ENCODE peak calls at places on chromosomes 6 and 20, in eight cellular contexts. G, X, K, S, B, F, U and T are unnamed samples.

GRCh38 chr6:84346372-84346771 is 118.9 kb upstream of the CEP162 start:
- DNase-seq in G (no peak), X (no peak), K (no peak), S (no peak), B (no peak), F (no peak), U (no peak), T (peak; percentile 9)

GRCh38 chr6:155126727-155127439 is 131.8 kb downstream of the TIAM2 start:
- DNase-seq in G (no peak), X (no peak), K (no peak), S (no peak), B (no peak), F (peak; percentile 36), U (no peak), T (peak; percentile 67)

GRCh38 chr6:49692534-49692933 is 20.8 kb downstream of the CRISP2 start:
- DNase-seq in G (no peak), X (no peak), K (no peak), S (no peak), B (no peak), F (no peak), U (no peak), T (no peak)

GRCh38 chr6:24402697-24403500 is at the start of gene MRS2:
- DNase-seq in G (peak; percentile 94), X (peak; percentile 81), K (peak; percentile 45), S (peak; percentile 74), B (peak; percentile 92), F (peak; percentile 91), U (peak; percentile 53), T (peak; percentile 78)

GRCh38 chr20:50273601-50274491 is 83.2 kb downstream of the CEBPB start:
- DNase-seq in G (peak; percentile 37), X (no peak), K (no peak), S (no peak), B (no peak), F (no peak), U (no peak), T (no peak)

GRCh38 chr20:51074062-51074461 is 51.2 kb upstream of the KCNG1 start:
- DNase-seq in G (no peak), X (no peak), K (no peak), S (no peak), B (no peak), F (no peak), U (no peak), T (no peak)

GRCh38 chr20:17822039-17822438 is 122.3 kb downstream of the BANF2 start:
- DNase-seq in G (no peak), X (no peak), K (no peak), S (peak; percentile 69), B (no peak), F (no peak), U (no peak), T (peak; percentile 89)

GRCh38 chr6:1335367-1336037 is 23.6 kb downstream of the FOXQ1 start:
- DNase-seq in G (peak; percentile 59), X (no peak), K (no peak), S (no peak), B (no peak), F (no peak), U (no peak), T (peak; percentile 71)

GRCh38 chr20:46621492-46621891 is 29.8 kb downstream of the SLC13A3 start:
- DNase-seq in G (no peak), X (no peak), K (no peak), S (no peak), B (no peak), F (no peak), U (no peak), T (peak; percentile 55)

GRCh38 chr20:48760403-48760889 is 67.4 kb downstream of the PREX1 start:
- DNase-seq in G (no peak), X (peak; percentile 82), K (no peak), S (no peak), B (no peak), F (peak; percentile 64), U (peak; percentile 28), T (peak; percentile 57)

GRCh38 chr20:17536944-17537444 is 5.8 kb upstream of the BFSP1 start:
- DNase-seq in G (peak; percentile 55), X (peak; percentile 67), K (no peak), S (peak; percentile 82), B (no peak), F (peak; percentile 73), U (peak; percentile 26), T (peak; percentile 87)

GRCh38 chr6:167129159-167129558 is 6.3 kb downstream of the CCR6 start:
- DNase-seq in G (no peak), X (no peak), K (no peak), S (no peak), B (no peak), F (no peak), U (no peak), T (no peak)

GRCh38 chr6:37535701-37536461 is 36.2 kb upstream of the CCDC167 start:
- DNase-seq in G (peak; percentile 36), X (no peak), K (no peak), S (no peak), B (no peak), F (peak; percentile 68), U (no peak), T (no peak)

GRCh38 chr6:18432180-18432579 is 45.0 kb downstream of the RNF144B start:
- DNase-seq in G (no peak), X (no peak), K (no peak), S (no peak), B (no peak), F (no peak), U (no peak), T (peak; percentile 33)

GRCh38 chr20:46998497-46999190 is 104.0 kb downstream of the EYA2 start:
- DNase-seq in G (no peak), X (no peak), K (no peak), S (no peak), B (no peak), F (no peak), U (no peak), T (no peak)

GRCh38 chr20:409697-410559 is 1.8 kb downstream of the RBCK1 start:
- DNase-seq in G (peak; percentile 69), X (no peak), K (no peak), S (no peak), B (no peak), F (no peak), U (no peak), T (no peak)

GRCh38 chr6:169669147-169669546 is 32.7 kb downstream of the WDR27 start:
- DNase-seq in G (no peak), X (no peak), K (no peak), S (no peak), B (no peak), F (no peak), U (no peak), T (peak; percentile 20)

GRCh38 chr20:34971038-34971872 is 15.6 kb downstream of the MYH7B start:
- DNase-seq in G (no peak), X (no peak), K (no peak), S (no peak), B (no peak), F (no peak), U (no peak), T (no peak)

GRCh38 chr20:41526327-41526726 is 91.8 kb downstream of the CHD6 start:
- DNase-seq in G (no peak), X (no peak), K (no peak), S (no peak), B (no peak), F (no peak), U (no peak), T (no peak)

GRCh38 chr20:38168791-38169589 is 3.9 kb upstream of the TGM2 start:
- DNase-seq in G (no peak), X (peak; percentile 30), K (no peak), S (no peak), B (peak; percentile 81), F (no peak), U (no peak), T (no peak)

GRCh38 chr20:63675681-63676368 is 17.7 kb downstream of the RTEL1 start:
- DNase-seq in G (no peak), X (no peak), K (no peak), S (no peak), B (no peak), F (no peak), U (no peak), T (no peak)

GRCh38 chr20:3661060-3661820 is 2.0 kb downstream of the GFRA4 start:
- DNase-seq in G (no peak), X (no peak), K (no peak), S (no peak), B (no peak), F (no peak), U (no peak), T (no peak)

GRCh38 chr6:3977875-3978711 is 100.8 kb downstream of the FAM217A start:
- DNase-seq in G (no peak), X (peak; percentile 54), K (no peak), S (peak; percentile 40), B (no peak), F (peak; percentile 41), U (no peak), T (peak; percentile 94)

GRCh38 chr6:109372070-109372585 is 10.1 kb downstream of the CD164 start:
- DNase-seq in G (no peak), X (no peak), K (no peak), S (no peak), B (no peak), F (no peak), U (no peak), T (no peak)

GRCh38 chr6:166767191-166767590 is 140.1 kb upstream of the RPS6KA2 start:
- DNase-seq in G (no peak), X (no peak), K (no peak), S (no peak), B (no peak), F (no peak), U (no peak), T (no peak)

GRCh38 chr6:93017213-93017612 is 402.1 kb downstream of the EPHA7 start:
- DNase-seq in G (no peak), X (no peak), K (no peak), S (no peak), B (no peak), F (no peak), U (no peak), T (peak; percentile 6)